ENCODE peak calls at places on chromosomes 2 and 18, in seven cellular contexts. L is GM13977, O is stomach, Z is endothelial cell, A is GM06990, J is endodermal cell, B is HCT116. D is an unnamed sample.

GRCh38 chr2:47002480-47003381 is 87.1 kb upstream of the MCFD2 start:
- DNase-seq in L (no peak), O (no peak), Z (no peak), A (no peak), J (peak), B (no peak), D (no peak)

GRCh38 chr2:24409700-24410556 is 49.6 kb upstream of the ITSN2 start:
- DNase-seq in L (peak), O (peak), Z (peak), A (peak), J (peak), B (peak), D (peak)

GRCh38 chr2:46925444-46926351 is 10.1 kb upstream of the MCFD2 start:
- DNase-seq in L (no peak), O (no peak), Z (no peak), A (no peak), J (no peak), B (no peak), D (no peak)

GRCh38 chr2:241842620-241843211 is 16.0 kb downstream of the PDCD1 start:
- DNase-seq in L (peak), O (peak), Z (no peak), A (peak), J (peak), B (no peak), D (peak)

GRCh38 chr18:23810396-23810795 is 121.1 kb downstream of the LAMA3 start:
- DNase-seq in L (peak), O (no peak), Z (no peak), A (peak), J (no peak), B (no peak), D (no peak)

GRCh38 chr18:40582105-40582504 is 1372.9 kb upstream of the PIK3C3 start:
- DNase-seq in L (no peak), O (no peak), Z (no peak), A (no peak), J (no peak), B (no peak), D (no peak)

GRCh38 chr2:235591921-235592320 is 98.1 kb downstream of the AGAP1 start:
- DNase-seq in L (no peak), O (no peak), Z (no peak), A (no peak), J (no peak), B (no peak), D (no peak)

GRCh38 chr18:63951302-63951705 is 2.2 kb downstream of the HMSD start:
- DNase-seq in L (peak), O (no peak), Z (no peak), A (no peak), J (no peak), B (no peak), D (no peak)

GRCh38 chr2:176621350-176621749 is 352.1 kb downstream of the MTX2 start:
- DNase-seq in L (no peak), O (no peak), Z (no peak), A (no peak), J (no peak), B (peak), D (no peak)

GRCh38 chr2:32882911-32883810 is 63.6 kb upstream of the LTBP1 start:
- DNase-seq in L (no peak), O (no peak), Z (no peak), A (no peak), J (no peak), B (no peak), D (no peak)

GRCh38 chr2:98952971-98953370 is 16.9 kb upstream of the CRACDL start:
- DNase-seq in L (no peak), O (no peak), Z (no peak), A (no peak), J (no peak), B (no peak), D (no peak)

GRCh38 chr18:23196119-23197004 is 61.1 kb downstream of the CABLES1 start:
- DNase-seq in L (no peak), O (no peak), Z (no peak), A (no peak), J (peak), B (no peak), D (no peak)

GRCh38 chr2:21773168-21773567 is 649.4 kb downstream of the TDRD15 start:
- DNase-seq in L (no peak), O (no peak), Z (no peak), A (no peak), J (no peak), B (no peak), D (no peak)

DNA sequence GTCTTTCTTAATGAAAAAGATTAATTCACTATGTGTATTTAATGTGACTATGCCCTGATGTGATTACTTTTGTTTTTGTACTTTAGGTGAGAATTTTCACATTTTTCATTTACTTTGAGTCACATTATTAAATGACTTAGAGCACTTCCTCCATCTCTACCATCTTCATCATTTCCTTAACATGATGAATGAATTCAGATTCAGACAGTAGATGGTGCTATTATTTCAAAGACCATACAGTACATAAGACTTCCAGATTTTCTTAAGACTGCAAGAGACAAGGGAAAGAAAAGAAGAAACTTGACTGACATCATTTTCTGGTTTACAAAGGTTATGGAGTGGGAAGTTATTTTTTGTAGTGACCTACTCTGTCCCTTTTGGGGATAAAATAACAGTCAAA is 1010.6 kb upstream of the NXPH2 start:
- DNase-seq in L (peak), O (no peak), Z (no peak), A (no peak), J (no peak), B (peak), D (no peak)
- TF ChIP-seq CTCF in L (peak), O (no peak), Z (no peak), A (no peak), J (peak), B (peak), D (no peak)

DNA sequence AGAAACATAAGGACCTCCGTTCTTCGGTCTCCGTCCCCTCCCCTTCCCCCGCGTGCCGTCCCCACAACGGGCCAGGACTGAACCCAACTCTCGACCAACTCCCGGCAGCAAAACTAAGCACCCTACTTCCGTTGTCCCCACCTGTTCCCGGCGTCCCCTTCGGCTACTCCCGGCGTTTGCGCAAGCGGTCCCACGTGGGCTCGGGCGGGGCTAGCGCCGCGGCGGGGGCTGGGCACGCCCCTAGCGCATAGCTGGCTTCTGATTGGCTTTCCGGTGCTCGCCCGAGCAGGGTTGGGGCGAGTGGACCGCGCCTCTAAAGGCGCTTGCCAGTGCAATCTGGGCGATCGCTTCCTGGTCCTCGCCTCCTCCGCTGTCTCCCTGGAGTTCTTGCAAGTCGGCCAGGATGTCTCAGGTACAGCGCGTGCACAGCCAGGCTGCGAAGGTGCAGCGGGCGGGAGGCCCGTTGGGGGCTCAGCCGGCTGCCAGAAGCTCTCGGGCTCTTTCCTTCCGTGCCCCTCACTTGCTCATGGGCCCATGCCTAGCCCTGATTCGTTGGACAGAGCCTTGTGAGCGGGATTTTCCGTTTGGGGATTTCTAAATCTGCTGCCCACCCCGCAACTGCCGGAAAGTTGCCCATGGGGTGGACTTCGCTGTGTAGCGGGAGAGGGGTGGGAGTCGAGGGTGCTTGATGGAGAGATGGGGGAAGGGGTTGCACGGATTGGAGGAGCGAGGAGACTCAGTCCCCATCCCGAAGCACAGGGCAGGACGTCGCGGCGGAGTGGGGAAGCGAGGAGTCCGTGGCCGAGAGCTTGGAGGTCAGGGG is at the start of the genes C2orf76 and DBI:
- DNase-seq in L (peak), O (peak), Z (peak), A (peak), J (peak), B (peak), D (peak)
- TF ChIP-seq CTCF in L (no peak), O (no peak), Z (no peak), A (no peak), J (no peak), B (no peak), D (no peak)

GRCh38 chr2:218980800-218981389 is 4.1 kb downstream of the FEV start:
- DNase-seq in L (peak), O (no peak), Z (no peak), A (no peak), J (peak), B (no peak), D (no peak)
- TF ChIP-seq CTCF in L (no peak), O (no peak), Z (no peak), A (peak), J (no peak), B (no peak), D (no peak)

GRCh38 chr2:7752291-7752690 is 835.1 kb downstream of the RNF144A start:
- DNase-seq in L (no peak), O (no peak), Z (no peak), A (no peak), J (no peak), B (no peak), D (no peak)
- TF ChIP-seq CTCF in L (no peak), O (no peak), Z (no peak), A (no peak), J (no peak), B (no peak), D (no peak)

D was measured in ascending aorta.